ENCODE peak calls at places on chromosomes 3 and 15, in seven cellular contexts. Q, L, G, B, Y, D and H are unnamed samples.

GRCh38 chr3:19147905-19148767 is at the start of gene KCNH8:
- DNase-seq in B (peak), L (peak), Y (peak), D (no peak), G (peak), Q (no peak), H (peak)

GRCh38 chr3:3689601-3690375 is 109.4 kb upstream of the LRRN1 start:
- DNase-seq in D (no peak), G (no peak), B (no peak), Y (no peak), L (no peak), Q (no peak), H (peak)

GRCh38 chr3:36521007-36521379 is 140.7 kb downstream of the STAC start:
- DNase-seq in G (no peak), Y (no peak), B (no peak), L (no peak), D (no peak), Q (no peak), H (no peak)

GRCh38 chr3:172626241-172626640 is 84.6 kb downstream of the NCEH1 start:
- DNase-seq in Y (no peak), B (no peak), D (peak), Q (peak), L (no peak), G (no peak), H (no peak)

GRCh38 chr3:190618349-190619030 is 104.6 kb downstream of the IL1RAP start:
- DNase-seq in L (no peak), D (no peak), Q (no peak), B (no peak), G (no peak), Y (no peak), H (no peak)

GRCh38 chr3:43345877-43346276 is 59.5 kb downstream of the SNRK start:
- DNase-seq in Y (no peak), D (peak), G (no peak), Q (no peak), B (no peak), L (no peak), H (no peak)

GRCh38 chr3:126304704-126305103 is 52.5 kb downstream of the KLF15 start:
- DNase-seq in Q (peak), L (no peak), G (no peak), D (peak), B (no peak), Y (no peak), H (no peak)

GRCh38 chr3:128482857-128483656 is 9.9 kb downstream of the GATA2 start:
- DNase-seq in Q (peak), D (peak), B (no peak), Y (no peak), G (no peak), L (no peak), H (no peak)

GRCh38 chr3:24773798-24774197 is 279.1 kb upstream of the THRB start:
- DNase-seq in L (peak), Y (no peak), B (no peak), D (peak), G (peak), Q (peak), H (peak)

GRCh38 chr3:118884748-118885206 is 149.9 kb downstream of the IGSF11 start:
- DNase-seq in B (peak), Q (peak), Y (peak), G (peak), L (peak), D (peak), H (peak)

GRCh38 chr15:69908518-69909420 is 188.9 kb downstream of the TLE3 start:
- DNase-seq in G (no peak), D (no peak), L (no peak), Q (peak), B (no peak), Y (no peak), H (peak)

GRCh38 chr15:64905941-64906340 is 5.8 kb upstream of the ANKDD1A start:
- DNase-seq in L (no peak), D (no peak), Q (no peak), B (no peak), G (no peak), Y (no peak), H (no peak)

GRCh38 chr15:95457520-95457919 is 873.0 kb upstream of the NR2F2 start:
- DNase-seq in B (no peak), Q (no peak), G (no peak), D (no peak), L (no peak), Y (no peak), H (no peak)

GRCh38 chr3:174199696-174200095 is 659.4 kb upstream of the NAALADL2 start:
- DNase-seq in G (no peak), B (no peak), Q (peak), Y (no peak), L (no peak), D (no peak), H (no peak)

GRCh38 chr15:90036806-90037509 is 35.8 kb downstream of the ZNF710 start:
- DNase-seq in Y (no peak), D (no peak), L (no peak), Q (no peak), G (no peak), B (peak), H (no peak)

GRCh38 chr15:92391640-92392039 is 2.0 kb upstream of the ST8SIA2 start:
- DNase-seq in G (no peak), Q (peak), L (no peak), B (no peak), Y (no peak), D (peak), H (peak)

GRCh38 chr3:139122221-139122581 is 77.5 kb upstream of the PRR23C start:
- DNase-seq in B (no peak), D (peak), Y (no peak), Q (no peak), G (no peak), L (no peak), H (no peak)

GRCh38 chr15:83108266-83109219 is 1.1 kb downstream of the TM6SF1 start:
- DNase-seq in Q (no peak), G (peak), Y (no peak), D (peak), B (no peak), L (no peak), H (no peak)

GRCh38 chr3:14266361-14266760 is 87.7 kb downstream of the LSM3 start:
- DNase-seq in Q (no peak), B (no peak), D (peak), G (no peak), Y (no peak), L (no peak), H (no peak)

GRCh38 chr15:39860200-39860599 is 59.9 kb downstream of the GPR176 start:
- DNase-seq in L (no peak), Q (no peak), B (no peak), G (no peak), Y (no peak), D (peak), H (no peak)

GRCh38 chr3:20023663-20024417 is 11.8 kb upstream of the PP2D1 start:
- DNase-seq in D (no peak), Y (no peak), Q (no peak), B (no peak), G (peak), L (no peak), H (no peak)

GRCh38 chr3:61875073-61875472 is 313.7 kb downstream of the PTPRG start:
- DNase-seq in B (no peak), Y (no peak), D (no peak), L (peak), Q (no peak), G (no peak), H (no peak)